ENCODE peak calls at places on chromosomes 13 and 19, in seven cellular contexts. One of them, this sample, is unnamed.

GRCh38 chr13:99028890-99029289 is 51.0 kb upstream of the DOCK9 start:
- DNase-seq in tibial nerve: no peak
- DNase-seq in WERI-Rb-1: peak; percentile 82
- DNase-seq in esophagus squamous epithelium: no peak
- DNase-seq in keratinocyte: no peak
- DNase-seq in choroid plexus epithelial cell: peak; percentile 10
- DNase-seq in GM23338: peak; percentile 78
- DNase-seq in this sample: no peak

GRCh38 chr13:113070855-113071254 is 34.7 kb upstream of the F7 start:
- DNase-seq in WERI-Rb-1: no peak
- DNase-seq in GM23338: no peak
- DNase-seq in esophagus squamous epithelium: no peak
- DNase-seq in tibial nerve: no peak
- DNase-seq in keratinocyte: no peak
- DNase-seq in choroid plexus epithelial cell: no peak
- DNase-seq in this sample: no peak

GRCh38 chr13:112696869-112697465 is 7.1 kb downstream of the ATP11A start:
- DNase-seq in esophagus squamous epithelium: no peak
- DNase-seq in choroid plexus epithelial cell: no peak
- DNase-seq in tibial nerve: no peak
- DNase-seq in GM23338: no peak
- DNase-seq in WERI-Rb-1: no peak
- DNase-seq in keratinocyte: no peak
- DNase-seq in this sample: no peak

GRCh38 chr13:70391678-70392077 is 283.4 kb upstream of the KLHL1 start:
- DNase-seq in GM23338: peak; percentile 42
- DNase-seq in WERI-Rb-1: no peak
- DNase-seq in tibial nerve: no peak
- DNase-seq in esophagus squamous epithelium: no peak
- DNase-seq in choroid plexus epithelial cell: no peak
- DNase-seq in keratinocyte: no peak
- DNase-seq in this sample: no peak

GRCh38 chr19:44925114-44925891 is 10.9 kb downstream of the APOC1 start:
- DNase-seq in keratinocyte: no peak
- DNase-seq in esophagus squamous epithelium: no peak
- DNase-seq in tibial nerve: peak; percentile 81
- DNase-seq in WERI-Rb-1: no peak
- DNase-seq in GM23338: no peak
- DNase-seq in choroid plexus epithelial cell: peak; percentile 70
- DNase-seq in this sample: no peak

GRCh38 chr13:48818495-48818961 is 157.2 kb upstream of the FNDC3A start:
- DNase-seq in choroid plexus epithelial cell: peak; percentile 94
- DNase-seq in esophagus squamous epithelium: no peak
- DNase-seq in tibial nerve: no peak
- DNase-seq in keratinocyte: peak; percentile 41
- DNase-seq in GM23338: peak; percentile 15
- DNase-seq in WERI-Rb-1: no peak
- DNase-seq in this sample: peak; percentile 83

GRCh38 chr19:40506099-40506498 is 39.3 kb downstream of the SPTBN4 start:
- DNase-seq in esophagus squamous epithelium: no peak
- DNase-seq in choroid plexus epithelial cell: no peak
- DNase-seq in tibial nerve: no peak
- DNase-seq in GM23338: no peak
- DNase-seq in keratinocyte: no peak
- DNase-seq in WERI-Rb-1: no peak
- DNase-seq in this sample: no peak

GRCh38 chr19:4803736-4804695 is 12.5 kb downstream of the FEM1A start:
- DNase-seq in GM23338: peak; percentile 95
- DNase-seq in choroid plexus epithelial cell: peak; percentile 47
- DNase-seq in keratinocyte: no peak
- DNase-seq in tibial nerve: no peak
- DNase-seq in esophagus squamous epithelium: no peak
- DNase-seq in WERI-Rb-1: peak; percentile 82
- DNase-seq in this sample: peak; percentile 53

GRCh38 chr19:3253270-3253669 is 28.8 kb downstream of the CELF5 start:
- DNase-seq in esophagus squamous epithelium: no peak
- DNase-seq in keratinocyte: no peak
- DNase-seq in tibial nerve: no peak
- DNase-seq in GM23338: peak; percentile 43
- DNase-seq in choroid plexus epithelial cell: peak; percentile 29
- DNase-seq in WERI-Rb-1: no peak
- DNase-seq in this sample: no peak

GRCh38 chr19:32240316-32240715 is 105.1 kb upstream of the ZNF507 start:
- DNase-seq in choroid plexus epithelial cell: no peak
- DNase-seq in WERI-Rb-1: no peak
- DNase-seq in esophagus squamous epithelium: no peak
- DNase-seq in tibial nerve: no peak
- DNase-seq in GM23338: no peak
- DNase-seq in keratinocyte: no peak
- DNase-seq in this sample: no peak

DNA sequence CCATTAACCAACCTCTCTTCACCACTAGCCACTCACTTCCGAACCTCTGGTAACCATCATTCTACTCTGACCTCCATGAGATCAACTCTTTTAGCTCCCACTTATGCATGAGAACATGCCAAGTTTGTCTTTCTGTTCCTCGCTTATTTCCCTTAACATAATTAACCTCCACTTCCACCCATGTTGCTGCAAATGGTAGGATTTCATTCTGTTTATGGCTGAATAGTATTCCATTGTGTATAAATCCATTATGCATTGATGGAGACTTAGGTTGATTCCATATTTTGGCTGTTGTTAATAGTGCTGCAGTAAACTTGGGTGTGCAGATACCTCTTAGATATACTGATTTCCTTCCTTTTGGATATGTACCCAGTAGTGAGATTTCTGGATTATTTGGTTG is 30.2 kb downstream of the ZNF382 start:
- DNase-seq in GM23338: no peak
- DNase-seq in keratinocyte: no peak
- DNase-seq in choroid plexus epithelial cell: no peak
- DNase-seq in tibial nerve: no peak
- DNase-seq in esophagus squamous epithelium: no peak
- DNase-seq in WERI-Rb-1: no peak
- DNase-seq in this sample: no peak
- H3K4me3 ChIP-seq in GM23338: no peak overlapping the region
- H3K4me3 ChIP-seq in keratinocyte: no peak overlapping the region
- H3K4me3 ChIP-seq in choroid plexus epithelial cell: no peak overlapping the region
- H3K4me3 ChIP-seq in tibial nerve: no peak overlapping the region
- H3K4me3 ChIP-seq in esophagus squamous epithelium: no peak overlapping the region
- H3K4me3 ChIP-seq in WERI-Rb-1: no peak overlapping the region
- H3K4me3 ChIP-seq in this sample: no peak overlapping the region

DNA sequence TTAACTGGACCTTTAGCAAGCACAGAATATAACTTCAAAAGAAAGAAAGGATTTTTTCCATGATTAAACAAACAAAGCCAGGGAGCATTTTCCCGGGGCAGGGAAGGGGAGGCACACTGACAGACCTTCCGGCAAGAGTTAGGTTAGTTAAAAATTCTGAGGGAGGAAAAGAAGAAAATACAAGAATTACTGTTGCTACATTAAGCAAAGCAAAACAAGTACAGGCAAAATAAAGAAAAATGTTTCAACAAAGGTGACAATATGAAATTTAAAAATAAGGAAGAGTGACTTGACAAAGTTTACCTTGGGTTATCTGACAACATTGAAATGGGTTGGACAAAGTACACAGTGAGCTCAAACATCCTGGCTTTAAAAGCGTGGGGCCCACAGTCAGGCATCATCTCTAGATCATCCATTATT is 51.5 kb downstream of the KLF12 start:
- DNase-seq in esophagus squamous epithelium: no peak
- DNase-seq in GM23338: no peak
- DNase-seq in tibial nerve: no peak
- DNase-seq in WERI-Rb-1: no peak
- DNase-seq in keratinocyte: no peak
- DNase-seq in choroid plexus epithelial cell: no peak
- DNase-seq in this sample: no peak
- TF ChIP-seq CTCF in esophagus squamous epithelium: no peak
- TF ChIP-seq CTCF in GM23338: no peak
- TF ChIP-seq CTCF in tibial nerve: no peak
- TF ChIP-seq CTCF in WERI-Rb-1: no peak
- TF ChIP-seq CTCF in keratinocyte: no peak
- TF ChIP-seq CTCF in choroid plexus epithelial cell: no peak
- TF ChIP-seq CTCF in this sample: no peak

GRCh38 chr13:103033999-103034398 is 32.2 kb downstream of the SLC10A2 start:
- DNase-seq in keratinocyte: no peak
- DNase-seq in GM23338: no peak
- DNase-seq in tibial nerve: no peak
- DNase-seq in esophagus squamous epithelium: no peak
- DNase-seq in choroid plexus epithelial cell: no peak
- DNase-seq in WERI-Rb-1: no peak
- DNase-seq in this sample: no peak
- H3K4me3 ChIP-seq in keratinocyte: no peak overlapping the region
- H3K4me3 ChIP-seq in GM23338: no peak overlapping the region
- H3K4me3 ChIP-seq in tibial nerve: no peak overlapping the region
- H3K4me3 ChIP-seq in esophagus squamous epithelium: no peak overlapping the region
- H3K4me3 ChIP-seq in choroid plexus epithelial cell: no peak overlapping the region
- H3K4me3 ChIP-seq in WERI-Rb-1: no peak overlapping the region
- H3K4me3 ChIP-seq in this sample: no peak overlapping the region

GRCh38 chr13:110445183-110445582 is 116.3 kb downstream of the RAB20 start:
- DNase-seq in GM23338: no peak
- DNase-seq in esophagus squamous epithelium: no peak
- DNase-seq in keratinocyte: no peak
- DNase-seq in WERI-Rb-1: no peak
- DNase-seq in tibial nerve: no peak
- DNase-seq in choroid plexus epithelial cell: peak; percentile 89
- DNase-seq in this sample: peak; percentile 41

GRCh38 chr13:110443633-110444225 is 117.8 kb downstream of the RAB20 start:
- DNase-seq in keratinocyte: no peak
- DNase-seq in tibial nerve: no peak
- DNase-seq in WERI-Rb-1: no peak
- DNase-seq in GM23338: no peak
- DNase-seq in esophagus squamous epithelium: no peak
- DNase-seq in choroid plexus epithelial cell: peak; percentile 48
- DNase-seq in this sample: no peak

GRCh38 chr13:110442946-110443632 is 118.4 kb downstream of the RAB20 start:
- DNase-seq in esophagus squamous epithelium: no peak
- DNase-seq in keratinocyte: no peak
- DNase-seq in GM23338: no peak
- DNase-seq in choroid plexus epithelial cell: peak; percentile 72
- DNase-seq in WERI-Rb-1: no peak
- DNase-seq in tibial nerve: no peak
- DNase-seq in this sample: peak; percentile 51

GRCh38 chr13:110445722-110446569 is 115.6 kb downstream of the RAB20 start:
- DNase-seq in GM23338: no peak
- DNase-seq in esophagus squamous epithelium: no peak
- DNase-seq in keratinocyte: peak; percentile 40
- DNase-seq in choroid plexus epithelial cell: peak; percentile 54
- DNase-seq in WERI-Rb-1: no peak
- DNase-seq in tibial nerve: no peak
- DNase-seq in this sample: peak; percentile 66

DNA sequence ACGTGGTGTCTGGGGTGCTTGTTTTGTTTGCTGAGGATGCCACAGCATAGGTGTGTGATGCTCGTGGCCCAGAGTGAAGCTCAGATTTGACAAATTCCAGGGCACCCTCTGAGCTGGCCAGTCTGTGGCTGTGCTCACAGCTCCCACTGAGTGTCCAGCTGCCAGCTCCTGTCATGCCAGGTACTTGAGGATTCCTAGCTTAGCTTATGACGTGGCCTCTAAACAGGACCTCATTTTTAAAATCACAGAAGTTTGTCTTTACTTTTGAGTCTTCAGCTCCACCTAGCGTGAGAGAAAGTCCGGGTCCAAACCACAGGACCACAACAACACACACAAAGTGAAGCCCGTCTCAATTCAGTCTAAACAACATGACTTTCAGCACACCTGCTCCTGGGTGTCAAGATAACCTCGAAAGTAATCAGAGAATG is 117.3 kb downstream of the RAB20 start:
- DNase-seq in tibial nerve: peak; percentile 43
- DNase-seq in keratinocyte: no peak
- DNase-seq in GM23338: no peak
- DNase-seq in choroid plexus epithelial cell: peak; percentile 89
- DNase-seq in esophagus squamous epithelium: no peak
- DNase-seq in WERI-Rb-1: no peak
- DNase-seq in this sample: peak; percentile 29
- TF ChIP-seq CTCF in tibial nerve: no peak
- TF ChIP-seq CTCF in keratinocyte: no peak
- TF ChIP-seq CTCF in GM23338: no peak
- TF ChIP-seq CTCF in choroid plexus epithelial cell: peak; percentile 74
- TF ChIP-seq CTCF in esophagus squamous epithelium: no peak
- TF ChIP-seq CTCF in WERI-Rb-1: no peak
- TF ChIP-seq CTCF in this sample: peak; percentile 30

DNA sequence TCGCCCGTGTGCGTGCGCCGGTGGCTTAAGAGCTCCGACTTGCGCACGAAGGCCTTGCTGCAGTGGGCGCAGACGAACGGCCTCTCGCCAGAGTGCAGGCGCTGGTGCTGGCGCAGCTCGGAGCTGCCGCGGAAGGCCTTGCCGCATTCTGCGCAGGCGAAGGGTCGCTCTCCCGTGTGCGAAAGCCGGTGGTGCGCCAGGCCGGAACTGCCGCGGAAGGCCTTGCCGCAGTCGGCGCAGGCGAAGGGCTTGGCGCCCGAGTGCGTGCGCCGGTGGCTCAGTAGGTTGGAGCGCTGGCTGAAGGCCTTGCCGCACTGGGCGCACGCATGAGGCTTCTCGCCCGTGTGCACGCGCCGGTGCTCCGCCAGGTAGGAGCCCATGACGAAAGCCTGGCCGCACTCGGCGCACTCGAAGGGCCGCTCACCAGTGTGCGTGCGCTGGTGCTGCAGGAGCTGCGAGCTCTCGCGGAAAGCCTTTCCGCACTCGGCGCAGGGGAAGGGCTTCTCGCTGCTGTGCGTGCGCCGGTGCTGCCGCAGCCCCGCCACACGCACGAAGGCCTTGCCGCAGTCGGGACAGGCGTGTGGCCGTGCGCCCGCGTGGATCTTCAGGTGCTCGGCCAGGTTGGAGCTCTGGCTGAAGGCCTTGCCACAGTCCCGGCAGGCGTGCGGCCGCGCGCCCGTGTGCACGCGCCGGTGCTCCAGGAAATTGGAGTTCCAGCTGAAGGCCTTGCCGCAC is 3.1 kb upstream of the A1BG start:
- DNase-seq in keratinocyte: no peak
- DNase-seq in esophagus squamous epithelium: no peak
- DNase-seq in choroid plexus epithelial cell: peak; percentile 52
- DNase-seq in WERI-Rb-1: no peak
- DNase-seq in tibial nerve: no peak
- DNase-seq in GM23338: peak; percentile 82
- DNase-seq in this sample: peak; percentile 41
- H3K4me3 ChIP-seq in keratinocyte: no peak overlapping the region
- H3K4me3 ChIP-seq in esophagus squamous epithelium: peak overlapping the region; percentile 10
- H3K4me3 ChIP-seq in choroid plexus epithelial cell: peak overlapping the region; percentile 22
- H3K4me3 ChIP-seq in WERI-Rb-1: no peak overlapping the region
- H3K4me3 ChIP-seq in tibial nerve: peak overlapping the region; percentile 41
- H3K4me3 ChIP-seq in GM23338: peak overlapping the region; percentile 52
- H3K4me3 ChIP-seq in this sample: peak overlapping the region; percentile 1

This sample was measured in epithelial cell of esophagus.